ENCODE peak calls at places on chromosome 18, in four cellular contexts. One of them, this sample, is unnamed.
A peak's percentile ranks its signal among the peaks of the same experiment; 100 is the strongest.

GRCh38 chr18:48572402-48573126 is 33.7 kb downstream of the CTIF start:
- DNase-seq in heart left ventricle: no peak
- DNase-seq in left colon: no peak
- DNase-seq in T-cell: no peak
- DNase-seq in this sample: no peak

GRCh38 chr18:12079504-12080237 is 14.0 kb upstream of the ANKRD62 start:
- DNase-seq in heart left ventricle: peak; percentile 22
- DNase-seq in left colon: no peak
- DNase-seq in T-cell: no peak
- DNase-seq in this sample: no peak

GRCh38 chr18:37334494-37335125 is 231.0 kb downstream of the CELF4 start:
- DNase-seq in heart left ventricle: no peak
- DNase-seq in left colon: no peak
- DNase-seq in T-cell: no peak
- DNase-seq in this sample: no peak

GRCh38 chr18:75183973-75184372 is 25.0 kb downstream of the PTGR3 start:
- DNase-seq in heart left ventricle: no peak
- DNase-seq in left colon: no peak
- DNase-seq in T-cell: no peak
- DNase-seq in this sample: no peak

GRCh38 chr18:21548647-21549046 is 51.9 kb downstream of the ESCO1 start:
- DNase-seq in heart left ventricle: no peak
- DNase-seq in left colon: no peak
- DNase-seq in T-cell: no peak
- DNase-seq in this sample: no peak

GRCh38 chr18:26190506-26190905 is 35.7 kb upstream of the TAF4B start:
- DNase-seq in heart left ventricle: no peak
- DNase-seq in left colon: no peak
- DNase-seq in T-cell: peak; percentile 8
- DNase-seq in this sample: peak; percentile 21

GRCh38 chr18:808086-808485 is 4.0 kb downstream of the YES1 start:
- DNase-seq in heart left ventricle: no peak
- DNase-seq in left colon: no peak
- DNase-seq in T-cell: no peak
- DNase-seq in this sample: no peak

GRCh38 chr18:950026-950631 is 45.5 kb downstream of the ADCYAP1 start:
- DNase-seq in heart left ventricle: no peak
- DNase-seq in left colon: no peak
- DNase-seq in T-cell: no peak
- DNase-seq in this sample: no peak

GRCh38 chr18:33440011-33440383 is 524 bp downstream of the CCDC178 start:
- DNase-seq in heart left ventricle: peak; percentile 12
- DNase-seq in left colon: no peak
- DNase-seq in T-cell: no peak
- DNase-seq in this sample: no peak

GRCh38 chr18:66616523-66616983 is 12.7 kb upstream of the CDH19 start:
- DNase-seq in heart left ventricle: no peak
- DNase-seq in left colon: no peak
- DNase-seq in T-cell: no peak
- DNase-seq in this sample: no peak